ENCODE peak calls at places on chromosome X, in four cellular contexts. O, Y, W and H are unnamed samples.

GRCh38 chrX:11766487-11766886 is 8.4 kb downstream of the MSL3 start:
- DNase-seq in Y (no peak), O (no peak), W (no peak), H (no peak)

GRCh38 chrX:47976254-47977151 is 27.3 kb downstream of the ZNF182 start:
- DNase-seq in Y (no peak), O (no peak), W (no peak), H (no peak)

GRCh38 chrX:134623293-134624045 is 34.8 kb downstream of the PLAC1 start:
- DNase-seq in O (no peak), W (no peak), Y (peak), H (no peak)

GRCh38 chrX:132114607-132115006 is 13.2 kb downstream of the FRMD7 start:
- DNase-seq in O (no peak), W (no peak), Y (no peak), H (no peak)

GRCh38 chrX:130415201-130415600 is 13.4 kb downstream of the RBMX2 start:
- DNase-seq in Y (no peak), O (no peak), W (no peak), H (no peak)

GRCh38 chrX:111868726-111869638 is 7.0 kb upstream of the TRPC5OS start:
- DNase-seq in W (no peak), O (no peak), Y (peak), H (no peak)

GRCh38 chrX:154357205-154357604 is 17.2 kb downstream of the FLNA start:
- DNase-seq in O (no peak), W (no peak), Y (no peak), H (no peak)

GRCh38 chrX:153564047-153564606 is 34.8 kb downstream of the CCNQ start:
- DNase-seq in W (peak), O (no peak), Y (no peak), H (no peak)

GRCh38 chrX:37541991-37542390 is 29.5 kb upstream of the LANCL3 start:
- DNase-seq in Y (no peak), W (no peak), O (no peak), H (no peak)

GRCh38 chrX:87299563-87300160 is 217.9 kb upstream of the KLHL4 start:
- DNase-seq in Y (peak), O (no peak), W (peak), H (no peak)

GRCh38 chrX:17030580-17031285 is 84.3 kb downstream of the REPS2 start:
- DNase-seq in W (peak), O (no peak), Y (no peak), H (no peak)

GRCh38 chrX:19867411-19867732 is 20.0 kb downstream of the SH3KBP1 start:
- DNase-seq in W (peak), Y (no peak), O (no peak), H (no peak)

GRCh38 chrX:125507119-125507518 is 187.4 kb downstream of the TEX13C start:
- DNase-seq in Y (no peak), W (no peak), O (no peak), H (peak)

GRCh38 chrX:141832247-141832646 is 5.9 kb upstream of the MAGEC3 start:
- DNase-seq in Y (no peak), W (no peak), O (no peak), H (no peak)

GRCh38 chrX:8760021-8760420 is 28.1 kb upstream of the ANOS1 start:
- DNase-seq in Y (no peak), W (no peak), O (no peak), H (no peak)

GRCh38 chrX:45750639-45751038 is 550.0 kb upstream of the DIPK2B start:
- DNase-seq in O (no peak), Y (no peak), W (no peak), H (no peak)

GRCh38 chrX:152445926-152446325 is 5.2 kb downstream of the GABRA3 start:
- DNase-seq in W (no peak), Y (no peak), O (no peak), H (no peak)

GRCh38 chrX:426881-427280 is 40.2 kb upstream of the PPP2R3B start:
- DNase-seq in O (no peak), Y (no peak), W (no peak), H (no peak)

GRCh38 chrX:147738260-147738659 is 173.5 kb upstream of the FMR1 start:
- DNase-seq in W (no peak), Y (no peak), O (no peak), H (no peak)

GRCh38 chrX:106752101-106752678 is 25.7 kb downstream of the RNF128 start:
- DNase-seq in Y (no peak), W (peak), O (no peak), H (no peak)

GRCh38 chrX:144275826-144276225 is 392.0 kb downstream of the UBE2NL start:
- DNase-seq in O (no peak), Y (no peak), W (no peak), H (no peak)

DNA sequence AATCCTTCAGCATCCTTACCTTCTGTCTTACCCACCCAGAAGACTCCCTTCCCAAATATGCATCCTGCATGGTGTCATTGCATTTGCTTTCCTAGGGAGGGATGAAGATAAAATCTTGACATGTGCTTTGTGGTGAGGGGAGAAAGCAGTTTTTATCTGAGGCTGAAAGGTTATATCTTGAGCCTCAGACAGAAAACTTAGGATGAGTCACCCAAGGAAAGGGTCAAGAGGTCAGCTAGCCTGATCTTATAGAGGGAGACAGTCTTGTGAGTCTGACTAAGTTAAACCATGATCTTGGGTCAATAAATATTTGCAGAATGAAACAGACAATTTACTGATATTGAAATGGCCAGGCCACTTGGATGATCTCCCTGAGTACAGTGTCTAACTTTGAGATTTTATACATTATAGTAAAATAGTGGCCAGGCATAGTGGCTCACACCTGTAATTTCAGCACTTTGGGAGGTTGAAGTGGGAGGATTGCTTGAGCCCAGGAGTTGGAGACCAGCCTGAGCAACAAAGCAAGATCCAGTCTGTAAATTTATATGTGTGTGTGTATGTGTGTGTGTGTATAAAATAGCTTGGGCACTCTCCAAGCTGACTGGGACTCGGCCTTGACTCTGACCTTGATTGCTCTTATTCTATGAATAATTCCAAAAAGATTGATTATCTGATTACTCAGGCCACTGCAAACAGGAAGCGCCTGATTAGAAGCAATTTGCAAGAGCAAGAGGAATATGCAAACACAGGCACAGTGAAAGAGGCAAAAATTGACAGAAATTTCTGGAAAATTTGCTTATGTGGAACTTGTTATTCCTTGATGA is 15.5 kb upstream of the FAM9C start:
- DNase-seq in O (no peak), W (peak), Y (peak), H (no peak)
- H3K27ac ChIP-seq in O (no peak), W (peak), Y (no peak), H (no peak)

GRCh38 chrX:77426811-77427210 is 20.4 kb upstream of the FGF16 start:
- DNase-seq in O (no peak), W (peak), Y (peak), H (no peak)

GRCh38 chrX:77431227-77431626 is 16.0 kb upstream of the FGF16 start:
- DNase-seq in O (no peak), Y (no peak), W (peak), H (no peak)

GRCh38 chrX:77432998-77433397 is 14.2 kb upstream of the FGF16 start:
- DNase-seq in O (no peak), Y (no peak), W (no peak), H (no peak)

GRCh38 chrX:77422886-77423648 is 24.1 kb upstream of the FGF16 start:
- DNase-seq in Y (no peak), W (no peak), O (no peak), H (no peak)

DNA sequence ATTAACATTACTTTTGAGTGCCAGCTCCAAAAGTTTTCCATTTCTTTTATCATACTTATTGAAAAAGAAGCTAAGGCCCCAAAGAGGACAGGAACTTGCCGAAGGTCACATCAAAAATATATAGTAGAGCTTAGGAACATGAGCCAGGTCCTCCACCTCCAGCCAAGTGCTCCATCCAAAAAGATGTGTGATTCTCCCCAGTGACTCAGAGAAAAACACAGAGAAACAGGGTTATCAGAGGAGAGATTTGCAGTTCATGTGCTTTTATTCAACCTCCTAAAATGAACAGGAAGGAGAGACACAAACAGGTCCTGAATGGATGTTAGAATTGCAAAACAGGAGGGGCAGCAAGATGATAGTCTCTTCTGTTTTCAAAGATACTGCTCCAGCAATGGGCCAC is 19.6 kb upstream of the FGF16 start:
- DNase-seq in Y (no peak), O (no peak), W (no peak), H (no peak)
- H3K27ac ChIP-seq in Y (peak), O (no peak), W (no peak), H (no peak)

GRCh38 chrX:85003655-85004244 is at the start of gene APOOL:
- DNase-seq in Y (peak), O (peak), W (peak), H (peak)
- H3K27ac ChIP-seq in Y (peak), O (peak), W (peak), H (peak)

DNA sequence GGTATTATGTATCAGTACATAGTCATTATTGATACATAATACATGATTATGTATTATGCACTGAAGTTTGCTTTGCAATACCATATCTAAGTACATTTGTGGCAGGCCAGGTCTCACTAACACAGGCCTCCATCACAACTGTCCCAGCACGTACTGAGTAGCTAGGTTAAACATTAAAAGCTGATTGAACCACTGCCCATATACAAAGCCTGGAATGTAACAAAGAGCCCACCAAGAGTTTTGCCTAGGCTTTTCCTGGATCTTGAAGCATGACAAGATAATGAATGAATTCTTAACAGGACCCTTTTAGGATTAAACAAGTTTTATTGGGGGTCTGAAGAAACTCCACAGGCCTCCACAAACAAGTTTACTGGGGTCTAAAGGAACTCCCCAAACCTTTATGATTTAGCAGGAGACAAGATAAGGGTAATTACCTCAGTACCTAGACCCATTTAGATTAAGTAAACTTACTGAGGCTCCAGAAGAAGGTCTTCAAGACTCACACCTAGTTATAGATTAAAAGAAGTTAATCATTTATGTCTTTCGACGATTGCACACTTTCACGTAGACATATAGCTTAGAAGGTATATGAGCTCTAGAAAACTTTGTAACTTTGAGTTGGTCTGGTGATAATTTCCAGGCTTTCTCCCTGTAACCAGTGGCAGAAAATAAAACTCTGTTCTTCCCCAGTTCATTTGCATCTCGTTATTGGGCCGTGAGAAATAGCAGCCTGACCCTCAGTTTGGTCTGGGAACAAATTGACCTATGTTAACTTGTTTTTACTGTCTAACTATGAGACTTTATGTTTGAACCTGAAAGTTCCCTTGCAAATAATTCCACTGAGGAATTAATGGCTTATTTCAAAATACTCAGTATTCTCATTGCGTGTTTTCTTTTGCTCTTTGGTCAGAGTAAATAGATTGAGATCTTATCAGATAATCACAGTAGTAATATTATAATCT is 84.7 kb downstream of the PHEX start:
- DNase-seq in O (no peak), Y (no peak), W (no peak), H (no peak)
- H3K27ac ChIP-seq in O (no peak), Y (no peak), W (no peak), H (no peak)

DNA sequence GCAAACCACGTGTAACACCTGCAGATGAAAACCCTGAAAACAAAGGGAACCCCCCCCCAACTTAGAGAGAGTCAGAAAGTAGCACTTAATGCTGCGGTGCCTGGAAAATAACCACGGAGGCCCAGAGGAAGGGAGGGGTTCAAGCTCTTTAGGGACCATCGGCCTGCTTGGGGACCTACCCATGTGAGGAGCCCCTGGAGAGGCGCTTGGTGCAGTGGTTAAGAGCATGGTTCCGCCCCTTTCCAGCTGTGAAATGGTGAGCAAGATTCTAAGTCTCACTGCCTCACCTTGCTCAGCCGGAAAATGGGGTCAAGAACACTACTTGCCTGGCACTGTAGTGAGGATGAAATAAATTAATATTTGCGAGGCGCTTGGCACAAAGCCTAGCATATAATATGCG is 13.8 kb downstream of the SLC25A5 start:
- DNase-seq in Y (no peak), O (no peak), W (no peak), H (no peak)
- H3K27ac ChIP-seq in Y (no peak), O (peak), W (no peak), H (peak)